ENCODE peak calls at places on chromosomes 11 and 22, in four cellular contexts. D is H1, P is HepG2, F is GM12878. J is an unnamed sample.

GRCh38 chr11:2930705-2931415 is 1.6 kb upstream of the PHLDA2 start:
- DNase-seq in D (peak), P (peak), F (peak), J (peak)

GRCh38 chr11:70420008-70420464 is 21.7 kb downstream of the CTTN start:
- DNase-seq in D (no peak), P (no peak), F (no peak), J (no peak)

GRCh38 chr11:3161720-3162409 is 3.2 kb downstream of the OSBPL5 start:
- DNase-seq in D (no peak), P (no peak), F (no peak), J (peak)

GRCh38 chr11:73185680-73186293 is 32.3 kb upstream of the P2RY2 start:
- DNase-seq in D (no peak), P (no peak), F (no peak), J (no peak)

GRCh38 chr11:7020183-7020917 is at the start of the genes NLRP14 and ZNF214:
- DNase-seq in D (peak), P (peak), F (no peak), J (peak)

GRCh38 chr11:110000045-110000502 is 93.1 kb upstream of the ZC3H12C start:
- DNase-seq in D (no peak), P (no peak), F (peak), J (no peak)

GRCh38 chr11:118771481-118772278 is 19.3 kb downstream of the DDX6 start:
- DNase-seq in D (no peak), P (no peak), F (no peak), J (no peak)

GRCh38 chr11:3197044-3197715 is 21.4 kb downstream of the MRGPRG start:
- DNase-seq in D (no peak), P (no peak), F (no peak), J (no peak)

GRCh38 chr11:102568851-102569250 is 38.3 kb upstream of the MMP7 start:
- DNase-seq in D (no peak), P (no peak), F (no peak), J (no peak)

GRCh38 chr22:29072979-29073617 is at the start of gene KREMEN1:
- DNase-seq in D (no peak), P (no peak), F (no peak), J (no peak)
- TF ChIP-seq TCF12 in D (no peak), P (no peak), F (no peak), J (no peak)

DNA sequence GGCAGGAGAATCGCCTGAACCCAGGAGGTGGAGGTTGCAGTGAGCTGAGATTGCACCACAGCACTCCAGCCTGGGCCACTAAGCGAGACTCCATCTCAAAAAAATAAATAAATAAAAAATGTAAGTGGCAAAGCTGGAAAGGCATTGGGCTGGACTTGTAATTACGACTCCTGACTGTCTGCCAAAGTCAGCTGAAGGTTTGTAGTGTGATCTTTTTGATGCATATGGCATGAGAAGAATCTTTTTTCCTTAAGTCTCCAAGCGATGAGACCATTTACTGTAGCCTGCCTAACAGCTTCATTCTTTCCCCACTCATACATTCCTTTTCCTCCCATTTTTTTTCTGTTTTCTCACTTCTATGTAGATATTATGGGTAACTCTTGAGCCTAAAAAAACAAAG is 24.8 kb downstream of the CTNND1 start:
- DNase-seq in D (no peak), P (no peak), F (no peak), J (no peak)
- TF ChIP-seq TCF12 in D (no peak), P (no peak), F (no peak), J (no peak)

GRCh38 chr22:47124451-47124881 is 362.0 kb downstream of the TBC1D22A start:
- DNase-seq in D (no peak), P (no peak), F (no peak), J (no peak)

GRCh38 chr22:47123827-47124442 is 361.5 kb downstream of the TBC1D22A start:
- DNase-seq in D (no peak), P (no peak), F (no peak), J (no peak)

GRCh38 chr22:47122441-47123000 is 360.1 kb downstream of the TBC1D22A start:
- DNase-seq in D (no peak), P (no peak), F (no peak), J (no peak)

GRCh38 chr22:47121791-47122190 is 359.3 kb downstream of the TBC1D22A start:
- DNase-seq in D (no peak), P (no peak), F (no peak), J (no peak)

DNA sequence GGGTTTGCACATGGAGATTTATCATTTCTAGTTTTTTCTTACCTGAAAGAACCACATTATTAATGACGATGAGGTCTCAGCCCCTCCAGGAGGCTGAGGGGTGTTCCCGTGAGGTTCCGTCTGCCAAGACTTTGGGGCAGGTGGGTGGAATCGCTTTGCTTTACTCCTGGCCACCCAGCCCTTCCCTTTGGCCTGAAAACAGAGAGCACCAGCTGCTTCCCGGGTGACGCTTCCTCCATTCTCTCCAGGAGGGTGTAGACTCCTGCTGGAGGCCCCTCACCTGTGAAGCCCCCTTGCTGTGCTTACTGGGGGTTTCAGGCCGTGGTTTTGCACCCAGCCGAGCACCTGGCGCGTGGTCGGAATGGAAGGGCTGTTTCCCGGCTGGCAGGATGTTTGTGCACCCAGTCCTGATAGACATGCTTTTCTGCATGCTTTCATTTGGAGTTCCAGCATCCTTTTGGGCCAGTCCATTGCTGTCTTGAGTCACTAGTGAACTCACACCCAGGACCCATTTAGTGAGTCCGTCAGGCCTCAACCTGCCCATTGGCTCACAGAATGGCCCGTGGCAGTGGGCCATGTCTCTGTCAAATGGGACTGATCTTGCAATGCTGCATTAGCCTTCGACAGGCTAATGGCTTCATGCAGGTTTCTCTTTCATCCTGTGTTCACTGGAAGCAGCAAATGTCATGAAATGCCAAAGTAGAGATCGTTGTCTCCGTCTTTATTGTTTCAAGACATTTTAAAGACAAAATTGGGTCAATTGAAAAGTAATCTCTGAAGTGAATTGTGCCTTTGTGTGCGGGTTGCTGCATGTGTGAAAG is 360.8 kb downstream of the TBC1D22A start:
- DNase-seq in D (no peak), P (no peak), F (no peak), J (no peak)
- TF ChIP-seq TCF12 in D (no peak), P (no peak), F (no peak), J (no peak)

DNA sequence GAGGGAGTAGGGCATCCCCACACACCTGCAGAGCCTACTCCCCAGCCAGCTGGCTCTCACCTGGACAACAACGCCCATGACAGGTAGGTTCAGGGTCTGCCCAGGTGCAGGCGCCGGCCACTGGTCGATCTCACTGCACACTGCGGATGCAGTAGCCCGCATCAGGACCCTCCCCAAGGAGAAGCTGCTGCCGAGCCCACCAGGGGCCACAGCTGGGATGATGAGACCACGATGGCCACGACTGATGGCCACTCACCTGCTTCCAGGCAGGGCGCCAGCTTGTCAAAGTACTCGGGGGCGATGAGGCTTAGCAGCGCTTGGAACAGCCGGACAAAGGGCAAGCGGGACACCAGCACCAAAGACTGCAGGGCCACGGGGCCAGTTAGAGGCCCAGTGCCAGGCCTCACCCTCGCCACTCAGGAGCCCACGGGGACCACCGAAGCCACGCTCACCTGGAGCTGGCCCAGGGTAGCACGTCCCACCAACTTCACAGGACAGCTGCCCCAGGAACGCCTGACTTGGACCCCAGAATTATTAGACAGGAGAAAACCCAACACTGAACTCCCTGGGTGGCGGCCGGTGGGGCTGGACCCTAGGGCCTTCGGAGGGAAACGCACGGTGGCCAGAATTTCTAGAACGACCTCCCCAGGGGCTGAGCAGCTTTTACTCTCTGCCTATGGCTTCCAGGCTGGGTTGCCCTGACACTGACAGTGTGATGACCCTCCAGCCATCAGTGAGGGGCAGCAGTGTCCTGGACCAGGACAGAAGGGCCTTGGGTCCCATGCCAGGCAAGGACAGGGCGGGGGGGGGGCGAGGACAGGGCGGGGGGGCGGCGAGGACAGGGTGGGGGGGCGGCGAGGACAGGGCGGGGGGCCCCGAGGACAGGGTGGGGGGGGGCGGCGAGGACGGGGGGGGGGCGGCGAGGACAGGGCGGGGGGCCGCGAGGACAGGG is 8.9 kb upstream of the PLXNB2 start:
- DNase-seq in D (no peak), P (no peak), F (no peak), J (peak)
- TF ChIP-seq TCF12 in D (no peak), P (no peak), F (no peak), J (no peak)

DNA sequence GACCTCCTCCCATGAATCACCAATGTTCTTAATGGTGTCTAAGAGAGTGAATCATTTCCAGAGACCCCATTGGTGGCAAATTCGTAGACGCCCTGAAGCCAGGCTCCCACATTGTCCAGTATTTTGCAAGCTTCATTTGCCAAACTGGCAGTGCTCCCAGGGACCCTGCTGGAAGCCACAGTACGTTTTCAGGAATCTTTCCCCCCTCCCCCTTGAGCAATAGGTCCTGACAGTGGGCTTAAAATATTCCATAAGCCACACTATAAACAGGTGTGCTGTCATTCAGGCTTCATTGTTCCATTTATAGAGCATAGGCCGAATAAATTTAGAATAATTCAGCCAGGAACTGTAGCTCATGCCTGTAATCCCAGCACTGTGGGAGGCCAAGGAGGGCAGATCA is 125.3 kb downstream of the MORC2 start:
- DNase-seq in D (no peak), P (no peak), F (no peak), J (no peak)
- TF ChIP-seq TCF12 in D (no peak), P (no peak), F (no peak), J (no peak)

GRCh38 chr22:19863571-19863970 is 8.9 kb upstream of the GNB1L start:
- DNase-seq in D (no peak), P (no peak), F (no peak), J (no peak)
- TF ChIP-seq TCF12 in D (no peak), P (no peak), F (no peak), J (no peak)

DNA sequence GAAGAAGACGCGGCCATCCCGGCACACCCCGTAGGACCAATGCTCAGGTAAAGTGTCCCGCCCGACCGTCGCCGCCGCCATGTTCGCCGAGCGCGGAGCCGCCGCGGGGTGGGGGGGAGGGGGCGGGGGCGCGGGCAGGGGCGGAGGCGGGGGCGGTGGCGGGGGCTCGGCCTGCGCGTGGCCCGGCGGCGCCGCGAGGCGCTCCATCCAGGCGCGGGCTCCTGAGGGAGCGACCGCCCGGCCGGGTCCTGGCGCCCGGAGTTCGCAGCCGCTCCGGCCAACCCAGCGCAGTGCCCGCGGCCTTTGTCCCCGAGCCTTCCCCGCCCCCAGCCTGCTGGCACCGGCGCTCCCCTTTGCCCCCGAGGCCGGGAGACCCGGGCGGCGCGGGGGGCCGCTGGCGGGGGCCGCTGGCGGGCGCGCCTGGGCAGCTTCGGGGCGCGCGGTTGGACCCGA is at the start of gene PLEKHA7:
- DNase-seq in D (no peak), P (peak), F (no peak), J (peak)
- TF ChIP-seq TCF12 in D (no peak), P (no peak), F (no peak), J (no peak)

GRCh38 chr11:61777234-61778090 is 14.9 kb downstream of the TMEM258 start:
- DNase-seq in D (no peak), P (no peak), F (no peak), J (peak)

GRCh38 chr11:61775106-61775505 is 17.3 kb downstream of the TMEM258 start:
- DNase-seq in D (no peak), P (no peak), F (no peak), J (peak)

GRCh38 chr11:61778357-61778886 is 14.0 kb downstream of the TMEM258 start:
- DNase-seq in D (no peak), P (no peak), F (no peak), J (no peak)

GRCh38 chr11:61775606-61776554 is 16.5 kb downstream of the TMEM258 start:
- DNase-seq in D (no peak), P (no peak), F (no peak), J (peak)

GRCh38 chr11:61776561-61777075 is 15.8 kb downstream of the TMEM258 start:
- DNase-seq in D (peak), P (peak), F (no peak), J (peak)
- TF ChIP-seq TCF12 in D (no peak), P (no peak), F (no peak), J (no peak)

DNA sequence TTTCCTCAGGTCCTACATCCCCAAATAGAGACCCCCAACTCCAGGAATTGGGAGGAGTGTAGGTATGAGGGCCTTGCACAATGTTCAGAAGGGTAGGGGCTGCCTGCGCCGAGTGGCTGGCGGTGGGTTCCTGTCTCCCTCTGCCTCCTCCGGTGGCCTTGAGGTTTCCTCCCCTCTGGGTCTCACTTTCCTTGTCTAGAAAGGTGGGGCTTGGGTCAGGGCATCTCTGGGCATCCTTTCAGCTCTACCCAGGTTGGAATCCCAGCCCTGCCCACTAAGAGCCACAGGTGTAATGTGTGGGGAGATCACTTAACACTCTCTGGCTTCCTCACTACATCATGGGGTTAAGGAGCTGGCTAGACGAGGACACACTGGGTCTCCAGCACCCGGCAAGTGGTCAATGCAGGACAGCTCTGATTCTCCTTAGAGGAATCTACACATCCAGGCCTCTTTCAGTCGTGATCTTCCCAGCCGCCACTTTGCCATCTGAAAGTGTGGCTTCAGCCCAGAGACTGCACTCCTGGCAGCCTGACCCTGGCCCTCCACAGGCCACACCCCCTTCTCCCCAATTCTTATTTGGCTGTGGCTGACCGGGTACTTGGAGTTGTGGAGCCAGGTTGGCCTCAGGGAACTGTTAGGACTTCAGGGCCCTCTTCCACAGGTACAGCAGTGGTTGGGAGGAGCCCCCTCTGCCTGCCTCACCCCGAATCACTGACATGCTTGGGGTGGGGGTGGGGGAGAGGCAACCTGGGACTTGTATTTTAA is 22.1 kb downstream of the PRDM11 start:
- DNase-seq in D (no peak), P (no peak), F (no peak), J (no peak)
- TF ChIP-seq TCF12 in D (no peak), P (no peak), F (no peak), J (no peak)

J was measured in SK-N-SH.